ENCODE peak calls at places on chromosomes 12 and 14, in eight cellular contexts. K, Q, L, H, W, E, M and D are unnamed samples.

GRCh38 chr12:84874125-84874824 is 38.3 kb downstream of the SLC6A15 start:
- DNase-seq in K (peak), Q (no peak), L (peak), H (peak), W (no peak), E (no peak), M (peak), D (peak)

GRCh38 chr14:44149597-44149996 is 357.5 kb downstream of the FSCB start:
- DNase-seq in K (peak), Q (no peak), L (no peak), H (no peak), W (no peak), E (no peak), M (no peak), D (no peak)

GRCh38 chr12:9098115-9098452 is 17.6 kb downstream of the A2M start:
- DNase-seq in K (no peak), Q (no peak), L (no peak), H (no peak), W (no peak), E (no peak), M (no peak), D (no peak)

GRCh38 chr12:57603758-57604453 is 718 bp upstream of the DTX3 start:
- DNase-seq in K (peak), Q (no peak), L (peak), H (peak), W (no peak), E (no peak), M (peak), D (peak)

GRCh38 chr14:94237983-94238382 is 55.1 kb downstream of the SERPINA10 start:
- DNase-seq in K (no peak), Q (no peak), L (no peak), H (no peak), W (no peak), E (no peak), M (no peak), D (no peak)

GRCh38 chr12:78938341-78939084 is 73.9 kb downstream of the SYT1 start:
- DNase-seq in K (no peak), Q (no peak), L (no peak), H (no peak), W (no peak), E (no peak), M (no peak), D (no peak)

GRCh38 chr12:81300454-81300853 is 222.6 kb downstream of the ACSS3 start:
- DNase-seq in K (no peak), Q (no peak), L (no peak), H (no peak), W (no peak), E (no peak), M (no peak), D (no peak)

GRCh38 chr12:108446766-108447165 is 68.3 kb upstream of the FICD start:
- DNase-seq in K (peak), Q (no peak), L (no peak), H (peak), W (no peak), E (no peak), M (peak), D (peak)

GRCh38 chr12:14650791-14651190 is 45.6 kb downstream of the GUCY2C start:
- DNase-seq in K (no peak), Q (no peak), L (no peak), H (no peak), W (no peak), E (no peak), M (peak), D (no peak)

GRCh38 chr12:69698769-69699540 is at the start of gene BEST3:
- DNase-seq in K (no peak), Q (no peak), L (no peak), H (no peak), W (no peak), E (no peak), M (no peak), D (no peak)

GRCh38 chr12:67592228-67593011 is 56.1 kb upstream of the DYRK2 start:
- DNase-seq in K (peak), Q (no peak), L (peak), H (peak), W (no peak), E (no peak), M (peak), D (peak)

GRCh38 chr12:102407776-102408486 is 72.4 kb downstream of the IGF1 start:
- DNase-seq in K (no peak), Q (no peak), L (peak), H (no peak), W (no peak), E (no peak), M (peak), D (no peak)

GRCh38 chr12:62263956-62264355 is 3.8 kb downstream of the USP15 start:
- DNase-seq in K (no peak), Q (no peak), L (no peak), H (no peak), W (no peak), E (no peak), M (no peak), D (no peak)
- H3K4me3 ChIP-seq in K (no peak), Q (no peak), L (no peak), H (no peak), W (no peak), E (no peak), M (no peak), D (no peak)

GRCh38 chr12:24851816-24852337 is 97.0 kb downstream of the BCAT1 start:
- DNase-seq in K (no peak), Q (no peak), L (no peak), H (no peak), W (no peak), E (no peak), M (no peak), D (no peak)

GRCh38 chr12:24851341-24851740 is 97.6 kb downstream of the BCAT1 start:
- DNase-seq in K (no peak), Q (no peak), L (no peak), H (no peak), W (no peak), E (no peak), M (no peak), D (no peak)

GRCh38 chr12:24853588-24853987 is 95.3 kb downstream of the BCAT1 start:
- DNase-seq in K (peak), Q (no peak), L (peak), H (no peak), W (no peak), E (no peak), M (peak), D (peak)

GRCh38 chr12:24853094-24853493 is 95.8 kb downstream of the BCAT1 start:
- DNase-seq in K (no peak), Q (no peak), L (no peak), H (no peak), W (no peak), E (no peak), M (no peak), D (no peak)

GRCh38 chr12:24852420-24852819 is 96.5 kb downstream of the BCAT1 start:
- DNase-seq in K (peak), Q (no peak), L (no peak), H (no peak), W (no peak), E (no peak), M (no peak), D (no peak)
- TF ChIP-seq CTCF in K (peak), Q (no peak), L (peak), H (peak), W (peak), E (peak), M (peak), D (peak)

DNA sequence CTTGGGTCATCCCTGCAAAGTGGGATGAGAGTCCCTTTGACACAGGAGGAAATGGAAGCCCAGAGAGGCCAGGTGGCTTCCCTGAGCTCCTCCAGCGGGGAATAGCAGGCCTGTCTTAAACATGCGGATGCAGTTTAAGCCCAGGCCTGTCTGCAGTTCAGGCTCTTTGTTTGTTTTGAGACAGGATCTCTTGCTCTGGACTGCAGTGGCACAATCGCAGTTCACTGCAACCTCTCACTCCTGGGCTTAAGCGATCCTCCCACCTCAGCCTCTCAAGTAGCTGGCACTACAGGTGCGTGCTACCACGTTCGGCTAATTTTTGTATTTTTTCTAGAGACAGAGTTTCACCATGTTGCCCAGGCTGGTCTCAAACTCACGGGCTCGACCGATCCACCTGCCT is 3.5 kb downstream of the TRPV4 start:
- DNase-seq in K (no peak), Q (no peak), L (no peak), H (no peak), W (no peak), E (no peak), M (no peak), D (no peak)
- H3K4me3 ChIP-seq in K (no peak), Q (no peak), L (no peak), H (no peak), W (no peak), E (no peak), M (no peak), D (no peak)

GRCh38 chr12:59372971-59373370 is 222.9 kb upstream of the SLC16A7 start:
- DNase-seq in K (peak), Q (no peak), L (peak), H (no peak), W (no peak), E (no peak), M (peak), D (peak)
- TF ChIP-seq CTCF in K (peak), Q (no peak), L (peak), H (peak), W (peak), E (no peak), M (peak), D (peak)